ENCODE peak calls at places on chromosome 2, in six cellular contexts. G is sigmoid colon, O is upper lobe of left lung, X is transverse colon, V is suprapubic skin, D is esophagus muscularis mucosa. M is an unnamed sample. For H3K9me3, the result is how much of the 10 kb centered on the place peaks cover.

GRCh38 chr2:29295843-29296242 is 180.6 kb downstream of the CLIP4 start:
- DNase-seq in D (no peak), V (no peak), O (no peak), G (no peak), X (no peak), M (no peak)

GRCh38 chr2:9703085-9703641 is 72.4 kb upstream of the YWHAQ start:
- DNase-seq in G (no peak), D (no peak), X (no peak), V (peak), O (peak), M (no peak)

GRCh38 chr2:241239552-241240202 is 51.2 kb downstream of the ANO7 start:
- DNase-seq in D (no peak), O (no peak), V (peak), G (no peak), X (no peak), M (no peak)

GRCh38 chr2:235515821-235516220 is 22.0 kb downstream of the AGAP1 start:
- DNase-seq in D (no peak), V (no peak), G (no peak), O (no peak), X (no peak), M (no peak)

GRCh38 chr2:237734905-237735623 is 63.5 kb upstream of the RBM44 start:
- DNase-seq in O (no peak), X (no peak), V (peak), G (peak), D (no peak), M (no peak)

GRCh38 chr2:208142925-208143799 is 2.8 kb downstream of the CRYGB start:
- DNase-seq in O (no peak), G (no peak), X (no peak), V (no peak), D (no peak), M (no peak)

GRCh38 chr2:85717308-85718005 is 23.3 kb downstream of the GNLY start:
- DNase-seq in G (no peak), X (no peak), O (no peak), V (peak), D (no peak), M (no peak)

GRCh38 chr2:158716091-158716815 is 78.9 kb upstream of the DAPL1 start:
- DNase-seq in D (peak), V (no peak), G (no peak), O (no peak), X (no peak), M (no peak)

GRCh38 chr2:199503148-199503547 is 45.4 kb upstream of the SATB2 start:
- DNase-seq in D (no peak), G (no peak), O (no peak), X (no peak), V (no peak), M (no peak)

GRCh38 chr2:73100956-73101355 is 11.8 kb downstream of the RAB11FIP5 start:
- DNase-seq in X (no peak), D (no peak), O (no peak), G (no peak), V (no peak), M (no peak)

GRCh38 chr2:169363570-169364150 is 1.3 kb upstream of the LRP2 start:
- DNase-seq in D (no peak), O (peak), V (no peak), X (peak), G (no peak), M (no peak)

GRCh38 chr2:7292154-7292553 is 374.9 kb downstream of the RNF144A start:
- DNase-seq in D (no peak), G (no peak), O (no peak), V (no peak), X (no peak), M (no peak)

GRCh38 chr2:42942214-42942989 is 150.0 kb upstream of the HAAO start:
- DNase-seq in G (no peak), O (no peak), D (no peak), X (no peak), V (no peak), M (no peak)

GRCh38 chr2:82790277-82791021 is 1668.6 kb downstream of the SUCLG1 start:
- DNase-seq in O (no peak), X (no peak), G (no peak), V (no peak), D (no peak), M (no peak)

GRCh38 chr2:133287709-133288108 is 280.6 kb downstream of the NCKAP5 start:
- DNase-seq in V (no peak), X (no peak), O (no peak), G (no peak), D (no peak), M (no peak)

GRCh38 chr2:134144651-134145050 is 109.2 kb upstream of the MGAT5 start:
- DNase-seq in X (no peak), G (no peak), D (no peak), O (no peak), V (no peak), M (no peak)

GRCh38 chr2:46695283-46695682 is 215.9 kb downstream of the TMEM247 start:
- DNase-seq in X (no peak), G (no peak), D (no peak), V (no peak), O (peak), M (no peak)

GRCh38 chr2:39688181-39688580 is 22.5 kb downstream of the TMEM178A start:
- DNase-seq in X (no peak), D (peak), V (no peak), G (no peak), O (no peak), M (no peak)

GRCh38 chr2:18883626-18884456 is 294.5 kb upstream of the NT5C1B start:
- DNase-seq in O (no peak), D (no peak), X (no peak), V (no peak), G (no peak), M (no peak)

GRCh38 chr2:47293967-47294366 is 109.0 kb upstream of the MSH2 start:
- DNase-seq in V (no peak), D (no peak), X (peak), G (no peak), O (peak), M (no peak)

GRCh38 chr2:161373939-161374338 is 42.2 kb upstream of the TBR1 start:
- DNase-seq in O (no peak), X (no peak), V (no peak), G (no peak), D (no peak), M (no peak)

GRCh38 chr2:38178556-38179419 is 102.8 kb upstream of the CYP1B1 start:
- DNase-seq in D (no peak), V (no peak), O (peak), G (peak), X (no peak), M (no peak)

GRCh38 chr2:162928356-162928755 is 89.8 kb upstream of the KCNH7 start:
- DNase-seq in X (no peak), O (no peak), G (no peak), V (no peak), D (no peak), M (no peak)

GRCh38 chr2:26756337-26756736 is 7.7 kb upstream of the SLC35F6 start:
- DNase-seq in V (no peak), G (no peak), X (no peak), D (no peak), O (no peak), M (no peak)

GRCh38 chr2:224034027-224034426 is 5.1 kb downstream of the SERPINE2 start:
- DNase-seq in D (no peak), V (no peak), O (no peak), X (no peak), G (no peak), M (no peak)

GRCh38 chr2:224029876-224030275 is 9.2 kb downstream of the SERPINE2 start:
- DNase-seq in O (no peak), X (no peak), V (no peak), G (no peak), D (no peak), M (no peak)

GRCh38 chr2:224032283-224032682 is 6.8 kb downstream of the SERPINE2 start:
- DNase-seq in G (no peak), D (no peak), X (no peak), V (no peak), O (no peak), M (no peak)

GRCh38 chr2:224033601-224034000 is 5.5 kb downstream of the SERPINE2 start:
- DNase-seq in X (no peak), O (no peak), G (no peak), V (no peak), D (no peak), M (no peak)

GRCh38 chr2:224031358-224031970 is 7.6 kb downstream of the SERPINE2 start:
- DNase-seq in G (no peak), X (no peak), V (no peak), O (no peak), D (no peak), M (no peak)
- TF ChIP-seq EP300 in G (no peak), X (no peak), V (no peak), O (no peak), D (no peak), M (no peak)

GRCh38 chr2:240129731-240130392 is 6.2 kb downstream of the COPS9 start:
- DNase-seq in V (peak), G (no peak), D (no peak), X (no peak), O (peak), M (no peak)
- TF ChIP-seq POLR2AphosphoS5 in V (no peak), G (no peak), D (no peak), X (no peak), O (no peak), M (no peak)

GRCh38 chr2:41500895-41501294 is 546.9 kb upstream of the PKDCC start:
- DNase-seq in O (no peak), D (no peak), G (no peak), X (no peak), V (no peak), M (no peak)

GRCh38 chr2:41495050-41495449 is 552.8 kb upstream of the PKDCC start:
- DNase-seq in D (no peak), G (no peak), O (no peak), V (no peak), X (no peak), M (no peak)

GRCh38 chr2:41502752-41503151 is 545.1 kb upstream of the PKDCC start:
- DNase-seq in G (no peak), X (no peak), D (no peak), O (no peak), V (no peak), M (no peak)

GRCh38 chr2:41496908-41497307 is 550.9 kb upstream of the PKDCC start:
- DNase-seq in G (no peak), X (no peak), V (no peak), O (no peak), D (no peak), M (no peak)

DNA sequence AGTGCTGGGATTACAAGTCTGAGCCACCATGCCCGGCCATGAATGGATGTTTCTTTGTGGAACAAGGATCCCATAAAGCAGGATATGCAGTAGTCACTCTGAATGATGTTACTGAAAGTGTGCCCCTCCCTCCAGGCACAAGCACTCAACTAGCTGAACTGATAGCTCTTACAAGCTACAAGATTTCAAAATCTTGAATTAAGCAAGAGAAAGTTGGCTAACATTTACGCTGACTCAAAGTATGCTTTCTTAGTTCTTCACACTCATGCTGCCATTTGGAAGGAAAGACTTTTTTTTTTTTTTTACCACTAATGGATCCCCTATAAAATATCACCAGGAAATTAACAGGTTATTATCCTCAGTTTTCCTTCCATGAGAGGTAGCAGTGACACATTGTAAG is 549.0 kb upstream of the PKDCC start:
- DNase-seq in O (no peak), D (no peak), G (no peak), X (no peak), V (no peak), M (no peak)
- H3K9me3 ChIP-seq in O (half or more), D (under half), G (under half), X (half or more), V (under half), M (under half)

DNA sequence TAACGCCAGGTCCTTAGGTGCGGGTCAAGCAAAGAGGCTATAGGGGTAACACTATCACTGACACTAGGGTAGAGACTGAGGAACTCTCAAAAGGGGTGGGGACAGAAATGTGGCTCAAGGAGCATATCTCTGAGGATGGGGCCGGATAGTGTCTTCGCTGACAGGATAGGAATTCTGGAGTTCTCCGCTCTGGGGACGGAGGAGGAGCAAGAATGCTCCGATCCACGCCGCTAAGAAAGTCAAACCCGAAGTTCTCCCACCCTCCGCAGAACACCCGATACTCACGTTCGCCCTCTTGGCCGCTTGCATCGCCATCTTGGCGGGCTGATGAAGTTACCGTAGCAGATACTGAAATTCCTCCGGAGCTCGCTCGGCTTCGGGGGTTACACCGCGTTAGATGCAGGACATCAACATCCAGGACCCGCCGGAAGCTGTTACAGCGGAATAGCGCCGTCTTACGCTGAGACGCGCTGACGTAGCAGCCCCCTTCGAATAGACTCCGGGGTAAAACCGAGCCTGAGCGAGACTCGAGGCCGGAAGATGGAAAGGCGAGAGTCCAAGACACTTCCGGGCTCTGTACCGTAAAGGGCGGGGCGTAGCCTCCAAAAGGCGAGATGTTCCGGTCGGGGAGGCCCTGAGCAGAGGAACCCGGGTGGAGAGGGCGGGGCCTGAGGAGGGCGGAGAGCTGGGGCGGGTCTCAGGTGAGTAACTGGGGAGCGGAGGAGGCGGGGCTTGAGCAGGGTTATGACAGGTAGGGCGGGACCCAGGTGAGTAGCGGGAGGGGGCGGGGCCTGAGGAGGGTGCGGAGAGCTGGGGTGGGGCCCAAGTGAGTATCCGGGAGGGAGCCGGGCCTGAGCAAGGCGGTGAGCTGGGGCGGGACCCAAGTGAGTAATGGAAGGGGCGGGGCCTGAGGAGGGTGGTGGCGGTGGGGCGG is at the start of gene SF3B6:
- DNase-seq in D (peak), G (peak), X (peak), V (peak), O (peak), M (peak)
- TF ChIP-seq EP300 in D (no peak), G (no peak), X (no peak), V (no peak), O (no peak), M (no peak)

GRCh38 chr2:175854149-175854548 is 147.9 kb downstream of the LNPK start:
- DNase-seq in G (no peak), O (no peak), X (no peak), D (no peak), V (no peak), M (no peak)
- TF ChIP-seq POLR2AphosphoS5 in G (no peak), O (no peak), X (no peak), D (no peak), V (no peak), M (no peak)

DNA sequence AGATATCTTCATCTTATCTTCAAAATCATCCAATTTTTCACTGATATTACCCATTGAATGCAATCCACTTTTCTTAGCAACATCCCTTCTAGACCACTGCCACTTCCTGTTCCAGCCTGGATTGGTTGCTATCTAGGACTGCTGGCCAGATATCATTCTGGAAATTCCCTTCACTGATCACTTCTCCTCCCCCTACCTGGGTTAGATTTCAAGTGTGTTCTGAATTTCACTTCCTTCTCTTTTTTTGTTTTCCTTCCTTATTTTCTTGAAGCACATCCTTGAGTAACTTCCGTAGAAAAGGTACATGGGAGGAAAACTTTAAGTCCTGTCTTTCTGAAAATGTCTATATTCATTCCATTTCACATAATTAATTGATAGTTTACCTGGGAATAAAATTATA is 82.0 kb upstream of the IL1R2 start:
- DNase-seq in G (no peak), D (no peak), V (no peak), O (no peak), X (no peak), M (no peak)
- H3K9me3 ChIP-seq in G (under half), D (under half), V (under half), O (under half), X (under half), M (under half)

DNA sequence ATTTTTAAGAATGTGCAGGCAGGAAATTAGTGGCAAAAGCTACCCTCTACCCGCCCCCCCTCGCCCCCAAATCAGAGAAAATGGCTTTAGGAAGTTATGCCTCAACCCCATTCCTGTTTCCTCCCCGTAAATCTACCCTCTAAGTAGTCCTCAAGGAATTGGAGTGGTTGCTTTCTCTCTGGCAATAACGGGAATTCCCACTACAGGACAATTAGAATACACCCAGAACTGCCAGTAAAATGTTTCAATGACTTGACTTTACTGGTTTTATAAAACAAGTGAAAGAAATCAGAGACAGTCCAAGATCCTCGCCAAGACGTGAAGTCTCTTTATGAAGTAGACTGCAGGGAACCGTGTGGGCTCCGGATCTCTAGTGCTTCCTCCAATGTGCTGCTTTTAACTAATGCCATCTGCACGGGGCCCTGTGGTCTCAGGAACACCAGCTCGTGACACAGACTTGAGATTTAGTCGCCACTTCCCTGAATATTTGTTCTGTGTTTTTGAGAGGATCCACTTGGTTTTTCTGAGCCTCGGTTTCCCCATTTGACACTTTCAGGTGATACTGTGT is 101.4 kb downstream of the CPO start:
- DNase-seq in D (no peak), G (no peak), X (no peak), V (no peak), O (peak), M (no peak)
- TF ChIP-seq EP300 in D (no peak), G (no peak), X (no peak), V (no peak), O (no peak), M (no peak)

GRCh38 chr2:96097441-96097840 is 18.9 kb downstream of the ADRA2B start:
- DNase-seq in G (no peak), O (no peak), X (no peak), V (no peak), D (no peak), M (no peak)
- TF ChIP-seq POLR2AphosphoS5 in G (no peak), O (no peak), X (no peak), V (no peak), D (no peak), M (no peak)